ENCODE peak calls at places on chromosomes 16 and 17, in eight cellular contexts. T, J, Q, B, Z, A, P and L are unnamed samples.
A peak's percentile ranks its signal among the peaks of the same experiment; 100 is the strongest.

GRCh38 chr16:50613281-50613991 is 65.2 kb downstream of the NKD1 start:
- DNase-seq in T (no peak), P (no peak), A (no peak), B (no peak), J (no peak), Z (no peak), Q (no peak), L (no peak)

GRCh38 chr17:81057079-81057730 is 22.3 kb downstream of the BAIAP2 start:
- DNase-seq in T (no peak), Q (no peak), P (no peak), B (no peak), Z (no peak), J (no peak), A (peak; percentile 95), L (no peak)

GRCh38 chr17:4648741-4649140 is 7.3 kb upstream of the ALOX15 start:
- DNase-seq in Z (no peak), B (no peak), Q (no peak), J (no peak), A (no peak), P (no peak), T (peak; percentile 86), L (no peak)

GRCh38 chr16:1167276-1168107 is 14.6 kb downstream of the CACNA1H start:
- DNase-seq in Z (no peak), P (no peak), J (no peak), Q (no peak), B (no peak), T (peak; percentile 77), A (no peak), L (no peak)

GRCh38 chr16:79061199-79061598 is 539.3 kb downstream of the MAF start:
- DNase-seq in Q (no peak), J (no peak), A (peak; percentile 44), B (no peak), P (no peak), T (no peak), Z (no peak), L (no peak)

GRCh38 chr16:84692451-84692850 is 7.3 kb upstream of the USP10 start:
- DNase-seq in A (no peak), B (no peak), Q (no peak), P (no peak), Z (no peak), T (no peak), J (no peak), L (no peak)

GRCh38 chr17:31096106-31096436 is 1.3 kb downstream of the NF1 start:
- DNase-seq in A (no peak), Q (no peak), T (no peak), B (no peak), P (no peak), J (no peak), Z (no peak), L (no peak)

GRCh38 chr16:12340151-12340733 is 363.7 kb downstream of the SNX29 start:
- DNase-seq in B (peak; percentile 6), A (peak; percentile 68), P (no peak), Q (no peak), J (peak; percentile 24), T (peak; percentile 77), Z (peak; percentile 35), L (no peak)

GRCh38 chr17:74211929-74212261 is 1.5 kb upstream of the TTYH2 start:
- DNase-seq in A (no peak), T (no peak), Q (no peak), B (no peak), J (no peak), P (no peak), Z (no peak), L (no peak)

GRCh38 chr16:55713103-55713502 is 57.3 kb downstream of the SLC6A2 start:
- DNase-seq in T (no peak), B (no peak), J (no peak), Q (no peak), A (no peak), Z (no peak), P (no peak), L (no peak)

GRCh38 chr16:50408001-50408400 is 39.2 kb upstream of the BRD7 start:
- DNase-seq in J (no peak), T (no peak), B (no peak), Q (no peak), P (no peak), Z (no peak), A (no peak), L (no peak)

GRCh38 chr17:82065638-82066303 is at the start of gene DUS1L:
- DNase-seq in A (peak; percentile 45), B (peak; percentile 60), Z (peak; percentile 67), Q (peak; percentile 34), J (peak; percentile 70), T (no peak), P (peak; percentile 41), L (peak; percentile 74)

GRCh38 chr16:57863434-57864160 is 61.3 kb upstream of the KIFC3 start:
- DNase-seq in Z (no peak), B (no peak), A (peak; percentile 69), Q (peak; percentile 20), P (no peak), J (no peak), T (no peak), L (no peak)

GRCh38 chr17:8154608-8155152 is 2.5 kb upstream of the PER1 start:
- DNase-seq in Z (no peak), J (no peak), T (no peak), Q (no peak), P (no peak), A (no peak), B (no peak), L (no peak)

GRCh38 chr17:41004397-41004796 is 4.5 kb downstream of the KRTAP3-1 start:
- DNase-seq in J (no peak), P (no peak), A (no peak), T (peak; percentile 85), Q (no peak), B (no peak), Z (no peak), L (no peak)

GRCh38 chr16:908526-909155 is 62.1 kb downstream of the LMF1 start:
- DNase-seq in T (no peak), Z (no peak), J (no peak), Q (no peak), P (no peak), A (no peak), B (no peak), L (peak; percentile 3)

GRCh38 chr16:29729116-29729521 is 16.7 kb downstream of the C16orf54 start:
- DNase-seq in P (no peak), J (no peak), T (no peak), Q (no peak), B (no peak), Z (no peak), A (no peak), L (no peak)

GRCh38 chr16:60605176-60605575 is 1431.1 kb downstream of the CDH8 start:
- DNase-seq in B (no peak), J (no peak), A (no peak), T (no peak), Q (no peak), Z (no peak), P (no peak), L (no peak)